ENCODE peak calls at places on chromosomes 13 and 19, in ten cellular contexts. X, G, V, R, W, O, D, K, T and E are unnamed samples.

GRCh38 chr19:17332677-17333581 is 1.7 kb downstream of the ANO8 start:
- DNase-seq in G (peak), V (no peak), X (peak), D (no peak), O (no peak), R (no peak), T (no peak), K (no peak), W (peak), E (no peak)

GRCh38 chr13:41970022-41970421 is 9.1 kb upstream of the VWA8 start:
- DNase-seq in X (no peak), K (no peak), G (no peak), D (no peak), V (no peak), R (no peak), O (no peak), T (no peak), W (no peak), E (no peak)

GRCh38 chr19:42396248-42396541 is 6.1 kb upstream of the CNFN start:
- DNase-seq in K (no peak), X (no peak), W (no peak), G (no peak), O (no peak), R (no peak), V (no peak), D (no peak), T (no peak), E (peak)

GRCh38 chr19:17061691-17062090 is 13.6 kb downstream of the HAUS8 start:
- DNase-seq in V (no peak), O (no peak), D (no peak), T (no peak), R (no peak), K (no peak), G (no peak), W (no peak), X (no peak), E (no peak)

GRCh38 chr13:35162420-35162819 is 220.3 kb downstream of the NBEA start:
- DNase-seq in K (no peak), X (no peak), O (no peak), G (no peak), D (no peak), T (no peak), V (no peak), R (no peak), W (no peak), E (no peak)

GRCh38 chr13:113951246-113951999 is 22.5 kb downstream of the C13orf46 start:
- DNase-seq in T (peak), D (peak), V (peak), G (peak), O (peak), R (peak), W (peak), X (peak), K (peak), E (no peak)

GRCh38 chr19:32580901-32581703 is at the start of gene PDCD5:
- DNase-seq in R (peak), T (peak), O (peak), X (peak), K (peak), W (peak), G (peak), V (peak), D (peak), E (peak)

GRCh38 chr13:37277435-37278144 is 172.1 kb upstream of the CSNK1A1L start:
- DNase-seq in V (no peak), G (peak), R (no peak), T (no peak), W (no peak), X (no peak), D (no peak), O (no peak), K (no peak), E (no peak)

GRCh38 chr19:11453468-11454341 is 18.3 kb downstream of the PRKCSH start:
- DNase-seq in T (no peak), K (no peak), V (no peak), D (no peak), G (no peak), R (no peak), W (no peak), O (no peak), X (no peak), E (peak)

DNA sequence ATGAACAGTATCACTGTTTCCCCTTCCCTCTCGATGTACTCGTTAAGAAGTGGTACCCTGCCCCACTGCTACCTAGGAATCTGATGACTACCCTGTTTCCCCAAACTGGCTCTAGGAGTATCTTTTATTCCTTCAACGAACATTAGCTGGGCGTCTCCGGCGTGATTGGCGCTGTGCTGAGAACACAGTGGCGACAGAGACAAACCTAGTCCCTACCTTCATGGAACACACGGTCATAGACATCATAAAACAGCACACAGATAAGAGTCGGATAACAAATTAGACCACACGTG is 730 bp downstream of the SYMPK start:
- DNase-seq in K (no peak), X (peak), G (no peak), W (no peak), D (no peak), T (no peak), R (no peak), V (no peak), O (no peak), E (no peak)
- TF ChIP-seq CTCF in K (no peak), X (no peak), G (no peak), W (no peak), D (no peak), T (no peak), R (no peak), V (no peak), O (no peak), E (no peak)

GRCh38 chr19:2488942-2489731 is 13.2 kb downstream of the GADD45B start:
- DNase-seq in O (peak), T (peak), R (no peak), D (no peak), V (peak), X (peak), K (peak), G (peak), W (no peak), E (no peak)
- TF ChIP-seq CTCF in O (no peak), T (no peak), R (no peak), D (no peak), V (no peak), X (no peak), K (no peak), G (no peak), W (no peak), E (no peak)

DNA sequence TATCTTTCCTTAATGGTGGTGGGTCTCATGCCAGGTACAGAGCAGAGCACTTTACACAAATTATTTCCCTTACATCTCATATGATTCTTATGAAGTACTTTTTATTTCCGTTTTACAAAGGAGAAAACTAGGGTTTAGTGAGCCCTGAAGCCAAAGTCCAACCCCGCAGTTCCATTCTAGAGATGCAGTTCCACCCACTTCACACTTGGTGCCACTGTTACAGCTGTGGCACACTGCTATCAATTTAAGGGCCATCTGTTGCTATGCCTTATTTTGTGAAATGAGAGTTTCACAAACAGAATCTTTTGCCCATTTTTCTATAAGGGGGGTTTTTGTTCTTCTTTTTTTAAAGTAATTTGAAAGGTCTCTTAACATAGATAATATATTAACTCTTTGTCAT is 12.9 kb downstream of the MIPEP start:
- DNase-seq in G (peak), V (no peak), T (no peak), W (no peak), R (no peak), O (no peak), X (no peak), D (no peak), K (no peak), E (no peak)
- TF ChIP-seq CTCF in G (peak), V (peak), T (no peak), W (peak), R (peak), O (no peak), X (no peak), D (no peak), K (no peak), E (peak)

GRCh38 chr19:56372281-56372680 is 21.1 kb downstream of the ZNF582 start:
- DNase-seq in V (no peak), O (no peak), W (no peak), D (no peak), X (no peak), R (no peak), T (no peak), K (no peak), G (no peak), E (no peak)

DNA sequence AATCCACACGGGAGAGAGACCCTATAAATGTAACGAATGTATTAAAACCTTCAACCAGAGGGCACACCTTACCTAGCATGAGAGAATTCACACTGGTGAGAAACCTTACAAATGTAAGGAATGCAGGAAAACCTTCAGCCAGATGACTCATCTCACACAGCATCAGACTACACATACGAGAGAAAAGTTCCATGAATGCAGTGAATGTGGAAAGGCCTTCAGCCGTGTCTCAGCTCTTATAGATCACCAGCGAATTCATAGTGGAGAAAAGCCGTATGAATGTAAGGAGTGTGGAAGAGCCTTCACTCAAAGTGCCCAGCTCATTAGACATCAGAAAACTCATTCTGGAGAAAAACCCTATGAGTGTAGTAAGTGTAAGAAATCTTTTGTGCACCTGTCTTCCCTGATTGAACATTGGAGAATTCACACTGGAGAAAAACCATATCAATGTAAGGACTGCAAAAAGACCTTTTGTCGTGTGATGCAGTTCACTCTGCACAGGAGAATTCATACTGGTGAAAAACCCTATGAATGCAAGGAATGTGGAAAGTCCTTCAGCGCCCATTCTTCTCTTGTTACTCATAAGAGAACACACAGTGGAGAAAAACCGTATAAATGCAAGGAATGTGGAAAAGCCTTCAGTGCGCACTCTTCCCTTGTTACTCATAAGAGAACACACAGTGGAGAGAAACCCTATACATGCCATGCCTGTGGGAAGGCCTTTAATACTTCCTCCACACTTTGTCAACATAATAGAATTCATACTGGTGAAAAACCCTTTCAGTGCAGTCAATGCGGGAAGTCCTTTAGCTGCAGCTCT is 16.0 kb downstream of the ZNF582 start:
- DNase-seq in O (no peak), V (no peak), X (no peak), W (no peak), K (no peak), D (no peak), G (no peak), R (no peak), T (no peak), E (no peak)
- TF ChIP-seq CTCF in O (no peak), V (no peak), X (no peak), W (no peak), K (no peak), D (no peak), G (no peak), R (no peak), T (no peak), E (no peak)

GRCh38 chr13:33053397-33054066 is 37.3 kb downstream of the KL start:
- DNase-seq in G (no peak), K (no peak), R (no peak), V (no peak), O (no peak), D (no peak), W (no peak), T (no peak), X (no peak), E (no peak)

GRCh38 chr13:33060815-33061214 is 44.6 kb downstream of the KL start:
- DNase-seq in G (no peak), X (peak), O (no peak), K (no peak), R (no peak), D (no peak), W (no peak), V (no peak), T (no peak), E (no peak)

GRCh38 chr13:33052446-33052845 is 36.2 kb downstream of the KL start:
- DNase-seq in K (no peak), T (no peak), X (no peak), G (peak), D (no peak), W (no peak), V (no peak), R (no peak), O (no peak), E (no peak)

GRCh38 chr13:33058816-33059215 is 42.6 kb downstream of the KL start:
- DNase-seq in X (no peak), R (no peak), K (no peak), T (no peak), V (no peak), D (no peak), O (no peak), G (no peak), W (no peak), E (no peak)

GRCh38 chr13:33057019-33057785 is 41.0 kb downstream of the KL start:
- DNase-seq in O (no peak), G (peak), V (no peak), K (no peak), R (no peak), W (no peak), X (no peak), D (no peak), T (no peak), E (no peak)
- TF ChIP-seq CTCF in O (no peak), G (peak), V (peak), K (no peak), R (no peak), W (no peak), X (no peak), D (no peak), T (no peak), E (peak)

GRCh38 chr13:29428310-29428991 is 167.0 kb downstream of the SLC7A1 start:
- DNase-seq in K (peak), X (no peak), R (peak), T (no peak), W (peak), D (no peak), G (no peak), V (peak), O (no peak), E (no peak)
- TF ChIP-seq CTCF in K (no peak), X (no peak), R (no peak), T (no peak), W (no peak), D (no peak), G (no peak), V (peak), O (no peak), E (no peak)

GRCh38 chr13:106302843-106303242 is 232.6 kb downstream of the EFNB2 start:
- DNase-seq in D (no peak), G (no peak), T (no peak), R (no peak), X (no peak), O (no peak), K (no peak), W (no peak), V (no peak), E (no peak)
- TF ChIP-seq CTCF in D (no peak), G (no peak), T (no peak), R (no peak), X (no peak), O (no peak), K (no peak), W (no peak), V (no peak), E (no peak)